ENCODE peak calls at places on chromosomes 3 and 15, in eight cellular contexts. One of them, this sample, is unnamed.

GRCh38 chr15:66235866-66236265 is 17.7 kb downstream of the MEGF11 start:
- DNase-seq in endodermal cell: no peak
- DNase-seq in astrocyte of the cerebellum: no peak
- DNase-seq in cardiac muscle cell: no peak
- DNase-seq in ovary: no peak
- DNase-seq in PC-9: no peak
- DNase-seq in Jurkat, Clone E6-1: no peak
- DNase-seq in neuronal stem cell: no peak
- DNase-seq in this sample: no peak

GRCh38 chr3:186998937-186999368 is 68.6 kb downstream of the ST6GAL1 start:
- DNase-seq in endodermal cell: peak
- DNase-seq in astrocyte of the cerebellum: no peak
- DNase-seq in cardiac muscle cell: no peak
- DNase-seq in ovary: no peak
- DNase-seq in PC-9: no peak
- DNase-seq in Jurkat, Clone E6-1: no peak
- DNase-seq in neuronal stem cell: no peak
- DNase-seq in this sample: no peak

GRCh38 chr3:46926871-46927717 is 49.5 kb downstream of the CCDC12 start:
- DNase-seq in endodermal cell: no peak
- DNase-seq in astrocyte of the cerebellum: no peak
- DNase-seq in cardiac muscle cell: no peak
- DNase-seq in ovary: no peak
- DNase-seq in PC-9: no peak
- DNase-seq in Jurkat, Clone E6-1: peak
- DNase-seq in neuronal stem cell: no peak
- DNase-seq in this sample: no peak

GRCh38 chr3:11717301-11717700 is 73.6 kb upstream of the VGLL4 start:
- DNase-seq in endodermal cell: no peak
- DNase-seq in astrocyte of the cerebellum: no peak
- DNase-seq in cardiac muscle cell: peak
- DNase-seq in ovary: no peak
- DNase-seq in PC-9: no peak
- DNase-seq in Jurkat, Clone E6-1: no peak
- DNase-seq in neuronal stem cell: no peak
- DNase-seq in this sample: no peak

GRCh38 chr15:29309139-29309538 is 39.5 kb upstream of the NSMCE3 start:
- DNase-seq in endodermal cell: no peak
- DNase-seq in astrocyte of the cerebellum: no peak
- DNase-seq in cardiac muscle cell: no peak
- DNase-seq in ovary: no peak
- DNase-seq in PC-9: no peak
- DNase-seq in Jurkat, Clone E6-1: no peak
- DNase-seq in neuronal stem cell: no peak
- DNase-seq in this sample: no peak

GRCh38 chr3:30221622-30222021 is 384.8 kb upstream of the TGFBR2 start:
- DNase-seq in endodermal cell: no peak
- DNase-seq in astrocyte of the cerebellum: no peak
- DNase-seq in cardiac muscle cell: peak
- DNase-seq in ovary: no peak
- DNase-seq in PC-9: no peak
- DNase-seq in Jurkat, Clone E6-1: peak
- DNase-seq in neuronal stem cell: no peak
- DNase-seq in this sample: no peak

GRCh38 chr3:122383915-122384697 is at the start of gene FAM162A:
- DNase-seq in endodermal cell: peak
- DNase-seq in astrocyte of the cerebellum: peak
- DNase-seq in cardiac muscle cell: peak
- DNase-seq in ovary: peak
- DNase-seq in PC-9: peak
- DNase-seq in Jurkat, Clone E6-1: peak
- DNase-seq in neuronal stem cell: peak
- DNase-seq in this sample: peak

GRCh38 chr3:148006508-148006907 is 597.3 kb downstream of the ZIC1 start:
- DNase-seq in endodermal cell: peak
- DNase-seq in astrocyte of the cerebellum: peak
- DNase-seq in cardiac muscle cell: peak
- DNase-seq in ovary: no peak
- DNase-seq in PC-9: no peak
- DNase-seq in Jurkat, Clone E6-1: no peak
- DNase-seq in neuronal stem cell: no peak
- DNase-seq in this sample: peak

GRCh38 chr15:74776851-74777768 is 4.8 kb upstream of the CSK start:
- DNase-seq in endodermal cell: peak
- DNase-seq in astrocyte of the cerebellum: no peak
- DNase-seq in cardiac muscle cell: peak
- DNase-seq in ovary: no peak
- DNase-seq in PC-9: no peak
- DNase-seq in Jurkat, Clone E6-1: peak
- DNase-seq in neuronal stem cell: no peak
- DNase-seq in this sample: no peak

GRCh38 chr3:145721273-145721805 is 439.6 kb downstream of the PLOD2 start:
- DNase-seq in endodermal cell: no peak
- DNase-seq in astrocyte of the cerebellum: no peak
- DNase-seq in cardiac muscle cell: no peak
- DNase-seq in ovary: no peak
- DNase-seq in PC-9: no peak
- DNase-seq in Jurkat, Clone E6-1: no peak
- DNase-seq in neuronal stem cell: no peak
- DNase-seq in this sample: no peak

GRCh38 chr3:147191795-147192385 is 214.5 kb downstream of the ZIC4 start:
- DNase-seq in endodermal cell: peak
- DNase-seq in astrocyte of the cerebellum: peak
- DNase-seq in cardiac muscle cell: peak
- DNase-seq in ovary: no peak
- DNase-seq in PC-9: no peak
- DNase-seq in Jurkat, Clone E6-1: peak
- DNase-seq in neuronal stem cell: peak
- DNase-seq in this sample: peak

GRCh38 chr15:49606594-49606993 is 14.0 kb downstream of the FAM227B start:
- DNase-seq in endodermal cell: no peak
- DNase-seq in astrocyte of the cerebellum: no peak
- DNase-seq in cardiac muscle cell: peak
- DNase-seq in ovary: no peak
- DNase-seq in PC-9: no peak
- DNase-seq in Jurkat, Clone E6-1: no peak
- DNase-seq in neuronal stem cell: no peak
- DNase-seq in this sample: no peak

GRCh38 chr3:72329354-72329753 is 518.9 kb downstream of the SHQ1 start:
- DNase-seq in endodermal cell: no peak
- DNase-seq in astrocyte of the cerebellum: no peak
- DNase-seq in cardiac muscle cell: no peak
- DNase-seq in ovary: peak
- DNase-seq in PC-9: no peak
- DNase-seq in Jurkat, Clone E6-1: no peak
- DNase-seq in neuronal stem cell: no peak
- DNase-seq in this sample: no peak

GRCh38 chr3:183680061-183680460 is 17.5 kb upstream of the YEATS2 start:
- DNase-seq in endodermal cell: no peak
- DNase-seq in astrocyte of the cerebellum: no peak
- DNase-seq in cardiac muscle cell: peak
- DNase-seq in ovary: no peak
- DNase-seq in PC-9: no peak
- DNase-seq in Jurkat, Clone E6-1: no peak
- DNase-seq in neuronal stem cell: no peak
- DNase-seq in this sample: no peak
- H3K4me3 ChIP-seq in endodermal cell: no peak
- H3K4me3 ChIP-seq in astrocyte of the cerebellum: no peak
- H3K4me3 ChIP-seq in cardiac muscle cell: no peak
- H3K4me3 ChIP-seq in ovary: no peak
- H3K4me3 ChIP-seq in PC-9: no peak
- H3K4me3 ChIP-seq in Jurkat, Clone E6-1: no peak
- H3K4me3 ChIP-seq in neuronal stem cell: no peak
- H3K4me3 ChIP-seq in this sample: no peak

GRCh38 chr15:90031231-90031791 is 30.2 kb downstream of the ZNF710 start:
- DNase-seq in endodermal cell: peak
- DNase-seq in astrocyte of the cerebellum: no peak
- DNase-seq in cardiac muscle cell: peak
- DNase-seq in ovary: no peak
- DNase-seq in PC-9: no peak
- DNase-seq in Jurkat, Clone E6-1: no peak
- DNase-seq in neuronal stem cell: no peak
- DNase-seq in this sample: no peak
- H3K4me3 ChIP-seq in endodermal cell: no peak
- H3K4me3 ChIP-seq in astrocyte of the cerebellum: no peak
- H3K4me3 ChIP-seq in cardiac muscle cell: no peak
- H3K4me3 ChIP-seq in ovary: no peak
- H3K4me3 ChIP-seq in PC-9: no peak
- H3K4me3 ChIP-seq in Jurkat, Clone E6-1: no peak
- H3K4me3 ChIP-seq in neuronal stem cell: no peak
- H3K4me3 ChIP-seq in this sample: no peak

DNA sequence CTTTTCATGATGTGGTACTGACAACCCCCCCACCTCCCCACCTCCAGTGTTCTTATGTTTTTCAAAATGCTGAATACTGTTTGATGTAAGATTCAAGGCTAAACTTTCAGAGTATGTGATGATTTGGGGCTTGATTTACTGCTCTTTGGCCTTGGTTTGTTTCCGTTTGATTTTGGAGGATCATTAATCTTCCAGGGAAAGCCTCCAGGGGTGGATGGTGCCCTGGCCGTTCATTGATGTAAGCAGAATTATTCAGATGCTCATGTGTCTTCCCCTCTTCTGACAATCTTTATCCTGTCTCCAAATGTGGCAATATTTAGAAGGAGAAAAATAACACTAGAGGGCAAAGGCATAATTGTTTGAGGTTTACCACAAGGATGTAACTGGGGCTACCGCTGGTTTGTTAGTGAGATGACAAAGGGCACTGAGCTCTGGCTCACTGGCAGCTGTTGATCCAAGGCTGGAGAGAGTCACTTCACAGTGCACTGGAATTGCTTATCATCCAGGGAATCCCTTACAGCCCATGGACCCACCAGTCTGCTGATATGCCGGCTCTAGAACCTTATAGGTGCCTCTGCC is 18.2 kb upstream of the PLCL2 start:
- DNase-seq in endodermal cell: no peak
- DNase-seq in astrocyte of the cerebellum: no peak
- DNase-seq in cardiac muscle cell: no peak
- DNase-seq in ovary: no peak
- DNase-seq in PC-9: no peak
- DNase-seq in Jurkat, Clone E6-1: no peak
- DNase-seq in neuronal stem cell: no peak
- DNase-seq in this sample: no peak
- H3K4me3 ChIP-seq in endodermal cell: no peak
- H3K4me3 ChIP-seq in astrocyte of the cerebellum: no peak
- H3K4me3 ChIP-seq in cardiac muscle cell: no peak
- H3K4me3 ChIP-seq in ovary: no peak
- H3K4me3 ChIP-seq in PC-9: no peak
- H3K4me3 ChIP-seq in Jurkat, Clone E6-1: no peak
- H3K4me3 ChIP-seq in neuronal stem cell: no peak
- H3K4me3 ChIP-seq in this sample: no peak

GRCh38 chr3:178159691-178160090 is 376.5 kb upstream of the KCNMB2 start:
- DNase-seq in endodermal cell: no peak
- DNase-seq in astrocyte of the cerebellum: no peak
- DNase-seq in cardiac muscle cell: peak
- DNase-seq in ovary: no peak
- DNase-seq in PC-9: no peak
- DNase-seq in Jurkat, Clone E6-1: no peak
- DNase-seq in neuronal stem cell: peak
- DNase-seq in this sample: no peak
- H3K4me3 ChIP-seq in endodermal cell: no peak
- H3K4me3 ChIP-seq in astrocyte of the cerebellum: no peak
- H3K4me3 ChIP-seq in cardiac muscle cell: no peak
- H3K4me3 ChIP-seq in ovary: no peak
- H3K4me3 ChIP-seq in PC-9: no peak
- H3K4me3 ChIP-seq in Jurkat, Clone E6-1: no peak
- H3K4me3 ChIP-seq in neuronal stem cell: no peak
- H3K4me3 ChIP-seq in this sample: no peak

DNA sequence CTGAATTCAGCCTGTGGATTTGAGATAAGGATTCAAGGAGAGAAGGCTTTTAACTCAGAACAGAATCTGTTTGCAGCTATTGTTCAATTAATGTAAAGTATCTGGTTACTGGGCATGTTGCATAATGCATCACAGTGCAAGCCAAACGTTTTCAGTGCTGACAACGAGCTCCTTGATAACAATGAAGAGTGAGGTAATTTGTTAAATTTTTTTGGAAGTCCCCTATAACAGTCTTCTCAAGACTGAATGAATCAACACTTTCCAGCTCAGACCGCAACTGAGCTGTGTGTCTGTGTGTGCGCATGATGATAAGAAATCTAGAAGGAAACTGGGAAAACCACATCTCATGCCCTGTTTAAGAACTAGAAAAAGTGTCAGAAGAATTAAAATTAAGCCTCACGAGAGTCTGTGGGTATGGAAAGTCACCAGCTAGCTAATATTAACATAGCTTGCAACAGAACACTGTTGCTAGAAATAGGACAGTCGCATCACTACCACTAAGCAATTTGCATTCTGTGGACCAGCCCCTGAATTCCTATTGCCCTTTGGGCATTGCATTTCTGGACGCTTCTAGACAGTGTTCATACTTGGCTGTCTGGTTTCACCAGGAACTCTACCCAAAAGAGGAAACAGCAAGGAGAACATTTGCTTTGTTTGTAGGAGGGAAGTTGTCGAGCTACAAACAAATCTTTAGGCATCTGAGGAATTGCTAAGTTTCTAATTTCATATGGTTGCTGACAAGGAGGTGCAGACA is 43.7 kb upstream of the ATP2C1 start:
- DNase-seq in endodermal cell: no peak
- DNase-seq in astrocyte of the cerebellum: peak
- DNase-seq in cardiac muscle cell: peak
- DNase-seq in ovary: no peak
- DNase-seq in PC-9: peak
- DNase-seq in Jurkat, Clone E6-1: peak
- DNase-seq in neuronal stem cell: no peak
- DNase-seq in this sample: no peak
- H3K4me3 ChIP-seq in endodermal cell: no peak
- H3K4me3 ChIP-seq in astrocyte of the cerebellum: no peak
- H3K4me3 ChIP-seq in cardiac muscle cell: no peak
- H3K4me3 ChIP-seq in ovary: no peak
- H3K4me3 ChIP-seq in PC-9: peak
- H3K4me3 ChIP-seq in Jurkat, Clone E6-1: peak
- H3K4me3 ChIP-seq in neuronal stem cell: no peak
- H3K4me3 ChIP-seq in this sample: no peak

This sample was measured in AG04449.